ENCODE peak calls at places on chromosomes 12 and 14, in ten cellular contexts. W is heart right ventricle; E is neuronal stem cell; R is aorta; O is IMR-90; N is CD8-positive, alpha-beta memory T cell; G is kidney; L is GM23338; B is mucosa of descending colon; Q is tibial artery. K is an unnamed sample. For H3K4me1, the result is how much of the 10 kb centered on the place peaks cover.

GRCh38 chr12:122545855-122546254 is 18.8 kb downstream of the KNTC1 start:
- DNase-seq in W (no peak), E (no peak), R (no peak), O (no peak), N (no peak), G (no peak), L (no peak), B (no peak), Q (no peak), K (no peak)

GRCh38 chr12:123006977-123007376 is 26.5 kb downstream of the ARL6IP4 start:
- DNase-seq in W (no peak), E (no peak), R (no peak), O (peak), N (no peak), G (no peak), L (no peak), B (no peak), Q (no peak), K (no peak)

GRCh38 chr12:26126340-26127284 is 1.8 kb upstream of the BHLHE41 start:
- DNase-seq in W (peak), E (peak), R (peak), O (peak), N (no peak), G (peak), L (peak), B (peak), Q (peak), K (peak)

GRCh38 chr12:104381721-104382480 is 74.8 kb upstream of the CHST11 start:
- DNase-seq in W (peak), E (peak), R (peak), O (peak), N (peak), G (peak), L (peak), B (peak), Q (peak), K (peak)

GRCh38 chr14:20714593-20715250 is 26.2 kb downstream of the ANG start:
- DNase-seq in W (peak), E (no peak), R (peak), O (peak), N (no peak), G (peak), L (no peak), B (peak), Q (peak), K (no peak)

GRCh38 chr12:47397664-47398281 is 308.1 kb downstream of the RPAP3 start:
- DNase-seq in W (no peak), E (no peak), R (no peak), O (peak), N (peak), G (no peak), L (peak), B (no peak), Q (no peak), K (no peak)

GRCh38 chr12:99282086-99282485 is 365.5 kb upstream of the GARIN6 start:
- DNase-seq in W (no peak), E (no peak), R (no peak), O (no peak), N (no peak), G (no peak), L (no peak), B (no peak), Q (no peak), K (no peak)

GRCh38 chr14:63452796-63453195 is 90.4 kb downstream of the PPP2R5E start:
- DNase-seq in W (no peak), E (no peak), R (no peak), O (no peak), N (no peak), G (no peak), L (no peak), B (no peak), Q (no peak), K (no peak)

GRCh38 chr14:98711453-98711852 is 560.5 kb downstream of the BCL11B start:
- DNase-seq in W (no peak), E (no peak), R (no peak), O (no peak), N (no peak), G (no peak), L (no peak), B (no peak), Q (no peak), K (no peak)

GRCh38 chr12:115697341-115697740 is 580.2 kb downstream of the MED13L start:
- DNase-seq in W (no peak), E (no peak), R (no peak), O (no peak), N (no peak), G (no peak), L (no peak), B (no peak), Q (no peak), K (no peak)

GRCh38 chr12:81330480-81330879 is 252.6 kb downstream of the ACSS3 start:
- DNase-seq in W (no peak), E (no peak), R (no peak), O (no peak), N (no peak), G (no peak), L (peak), B (no peak), Q (no peak), K (no peak)

GRCh38 chr12:117380083-117380482 is 18.7 kb upstream of the NOS1 start:
- DNase-seq in W (no peak), E (no peak), R (peak), O (no peak), N (no peak), G (no peak), L (peak), B (no peak), Q (no peak), K (no peak)

GRCh38 chr12:117472983-117473382 is 111.6 kb upstream of the NOS1 start:
- DNase-seq in W (no peak), E (peak), R (no peak), O (no peak), N (no peak), G (no peak), L (peak), B (no peak), Q (no peak), K (no peak)

GRCh38 chr12:1594045-1594294 is 411 bp downstream of the FBXL14 start:
- DNase-seq in W (no peak), E (no peak), R (no peak), O (no peak), N (no peak), G (peak), L (peak), B (peak), Q (peak), K (peak)

GRCh38 chr14:24098927-24099813 is 5.1 kb downstream of the PCK2 start:
- DNase-seq in W (no peak), E (no peak), R (peak), O (no peak), N (no peak), G (peak), L (no peak), B (no peak), Q (no peak), K (no peak)

GRCh38 chr14:37472906-37473305 is 122.1 kb downstream of the FOXA1 start:
- DNase-seq in W (no peak), E (no peak), R (no peak), O (no peak), N (no peak), G (no peak), L (peak), B (no peak), Q (no peak), K (no peak)

GRCh38 chr12:27191531-27191930 is 52.6 kb upstream of the STK38L start:
- DNase-seq in W (no peak), E (no peak), R (no peak), O (no peak), N (no peak), G (no peak), L (no peak), B (no peak), Q (no peak), K (no peak)

GRCh38 chr14:64722842-64723447 is 18.7 kb downstream of the PLEKHG3 start:
- DNase-seq in W (no peak), E (no peak), R (peak), O (no peak), N (no peak), G (no peak), L (no peak), B (no peak), Q (no peak), K (peak)

GRCh38 chr12:132484891-132485441 is 5.0 kb upstream of the FBRSL1 start:
- DNase-seq in W (peak), E (no peak), R (no peak), O (no peak), N (no peak), G (peak), L (no peak), B (no peak), Q (no peak), K (no peak)

DNA sequence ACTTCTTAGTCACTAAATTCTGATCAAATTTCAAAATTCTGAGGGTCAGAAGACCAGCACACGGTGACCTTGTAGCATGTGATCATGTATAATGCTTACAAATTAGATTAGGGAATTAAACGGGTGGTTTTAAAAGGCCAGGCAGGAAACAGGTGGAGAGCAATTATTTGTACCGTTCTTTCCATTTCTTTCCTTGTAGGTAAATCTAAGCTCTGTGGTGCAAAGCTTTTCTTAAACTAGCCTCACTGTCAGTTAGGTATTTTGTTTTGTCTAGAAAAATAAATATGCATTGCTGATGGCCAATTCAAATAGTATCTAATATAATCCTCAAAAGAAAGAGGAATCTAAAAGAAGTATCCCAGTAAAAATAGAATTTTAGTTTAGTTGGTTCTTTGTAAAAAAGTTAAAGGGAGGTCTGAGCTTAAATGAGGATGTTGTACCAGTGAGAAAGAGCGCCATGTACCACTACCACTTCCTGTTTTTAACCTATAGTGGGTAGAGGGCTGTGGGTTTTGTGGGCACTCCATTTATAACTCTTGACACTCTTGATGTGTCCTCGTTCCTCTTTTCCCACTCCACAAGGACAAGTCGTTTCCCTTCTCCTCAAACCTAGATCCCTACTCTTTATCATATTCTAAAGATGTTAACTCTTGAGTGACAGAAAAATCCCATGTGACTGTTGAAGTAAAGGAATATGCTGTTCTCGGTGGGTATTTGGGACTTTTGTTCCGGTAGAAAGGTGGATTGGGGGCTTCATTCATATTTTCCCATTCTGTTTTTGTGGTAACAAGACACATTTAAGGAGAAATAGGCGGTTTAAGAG is 50.9 kb downstream of the SLC38A1 start:
- DNase-seq in W (no peak), E (no peak), R (no peak), O (no peak), N (peak), G (no peak), L (no peak), B (no peak), Q (peak), K (no peak)
- H3K4me1 ChIP-seq in W (under half), E (under half), R (under half), O (under half), N (half or more), G (under half), L (under half), B (under half), Q (under half), K (under half)

DNA sequence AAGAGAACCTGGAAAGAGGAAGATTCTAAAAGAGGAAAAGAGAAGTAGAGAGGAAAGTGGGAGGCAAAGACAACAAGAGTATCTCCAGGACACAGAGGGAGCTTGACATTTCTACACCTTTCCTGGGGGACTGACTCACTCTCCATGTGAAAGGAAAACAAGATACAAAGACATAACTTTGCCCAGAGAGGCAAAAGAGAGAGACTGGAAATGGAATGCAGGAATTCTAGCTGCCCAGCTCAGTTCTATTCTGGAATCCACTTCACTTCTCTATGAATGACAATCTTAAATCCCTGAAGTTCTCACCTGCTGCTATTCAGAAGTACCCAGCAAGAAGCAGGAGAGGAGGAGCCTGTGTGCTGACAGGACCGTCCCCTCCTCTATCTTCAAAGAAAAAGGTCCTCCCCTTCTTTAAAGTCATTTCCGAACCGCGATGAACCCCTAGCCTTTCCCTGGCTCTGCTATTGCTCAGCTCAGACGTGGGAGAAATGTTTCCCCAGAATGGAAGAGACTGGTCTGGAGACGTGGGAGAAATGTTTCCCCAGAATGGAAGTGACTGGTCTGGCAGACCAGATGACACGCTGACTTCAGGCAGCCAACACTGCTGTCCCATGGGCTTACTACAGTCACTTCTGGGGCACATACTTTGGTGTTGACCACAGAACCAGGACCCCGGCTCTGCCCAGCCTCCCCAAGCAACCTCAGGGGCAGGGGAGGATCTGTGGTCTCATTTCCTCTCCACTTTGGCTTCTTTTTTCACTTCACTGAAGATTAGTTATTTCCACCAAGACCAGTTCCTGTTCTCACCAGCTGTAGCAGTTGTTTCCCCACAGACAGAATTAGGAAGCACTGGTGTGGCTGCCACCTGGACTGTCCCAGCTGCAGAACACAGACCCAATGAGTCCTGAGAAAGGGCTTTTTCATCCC is 8.3 kb downstream of the FMNL3 start:
- DNase-seq in W (peak), E (no peak), R (no peak), O (peak), N (peak), G (peak), L (peak), B (no peak), Q (peak), K (no peak)
- H3K4me1 ChIP-seq in W (under half), E (under half), R (under half), O (under half), N (under half), G (under half), L (half or more), B (under half), Q (under half), K (under half)

GRCh38 chr14:77183896-77184295 is 2.3 kb downstream of the TMEM63C start:
- DNase-seq in W (no peak), E (no peak), R (no peak), O (no peak), N (no peak), G (no peak), L (no peak), B (no peak), Q (no peak), K (no peak)
- H3K4me1 ChIP-seq in W (under half), E (under half), R (under half), O (under half), N (under half), G (under half), L (under half), B (under half), Q (under half), K (under half)

GRCh38 chr12:93441111-93441616 is 583 bp downstream of the UBE2N start:
- DNase-seq in W (peak), E (peak), R (peak), O (peak), N (peak), G (peak), L (peak), B (peak), Q (no peak), K (no peak)
- H3K4me1 ChIP-seq in W (under half), E (under half), R (under half), O (under half), N (half or more), G (under half), L (under half), B (under half), Q (under half), K (under half)

GRCh38 chr14:68462683-68463082 is 330.2 kb downstream of the ZFP36L1 start:
- DNase-seq in W (no peak), E (no peak), R (no peak), O (no peak), N (no peak), G (no peak), L (no peak), B (no peak), Q (no peak), K (no peak)
- H3K4me1 ChIP-seq in W (under half), E (under half), R (under half), O (under half), N (under half), G (under half), L (under half), B (under half), Q (under half), K (half or more)

DNA sequence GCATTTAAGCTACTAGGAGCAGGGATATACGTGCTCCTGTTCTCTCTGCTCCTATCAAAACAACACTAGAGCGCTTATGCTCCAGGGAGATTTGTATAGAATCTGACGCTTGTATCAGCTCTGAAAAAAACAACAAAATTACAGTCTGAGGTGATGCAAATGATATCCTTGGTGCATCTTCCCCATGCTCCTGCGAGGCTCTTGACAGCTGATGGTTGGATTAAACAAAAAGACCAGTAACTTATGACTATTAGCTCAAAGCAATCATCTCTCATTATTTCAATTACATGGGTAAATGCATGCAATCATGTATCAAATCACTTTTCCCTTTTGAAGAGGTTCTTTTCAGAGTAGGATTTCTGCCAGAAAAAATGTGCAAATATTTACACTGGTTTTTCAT is 449.7 kb downstream of the FOXG1 start:
- DNase-seq in W (no peak), E (no peak), R (no peak), O (no peak), N (no peak), G (no peak), L (no peak), B (no peak), Q (no peak), K (no peak)
- H3K4me1 ChIP-seq in W (under half), E (under half), R (under half), O (under half), N (under half), G (under half), L (under half), B (under half), Q (under half), K (under half)

DNA sequence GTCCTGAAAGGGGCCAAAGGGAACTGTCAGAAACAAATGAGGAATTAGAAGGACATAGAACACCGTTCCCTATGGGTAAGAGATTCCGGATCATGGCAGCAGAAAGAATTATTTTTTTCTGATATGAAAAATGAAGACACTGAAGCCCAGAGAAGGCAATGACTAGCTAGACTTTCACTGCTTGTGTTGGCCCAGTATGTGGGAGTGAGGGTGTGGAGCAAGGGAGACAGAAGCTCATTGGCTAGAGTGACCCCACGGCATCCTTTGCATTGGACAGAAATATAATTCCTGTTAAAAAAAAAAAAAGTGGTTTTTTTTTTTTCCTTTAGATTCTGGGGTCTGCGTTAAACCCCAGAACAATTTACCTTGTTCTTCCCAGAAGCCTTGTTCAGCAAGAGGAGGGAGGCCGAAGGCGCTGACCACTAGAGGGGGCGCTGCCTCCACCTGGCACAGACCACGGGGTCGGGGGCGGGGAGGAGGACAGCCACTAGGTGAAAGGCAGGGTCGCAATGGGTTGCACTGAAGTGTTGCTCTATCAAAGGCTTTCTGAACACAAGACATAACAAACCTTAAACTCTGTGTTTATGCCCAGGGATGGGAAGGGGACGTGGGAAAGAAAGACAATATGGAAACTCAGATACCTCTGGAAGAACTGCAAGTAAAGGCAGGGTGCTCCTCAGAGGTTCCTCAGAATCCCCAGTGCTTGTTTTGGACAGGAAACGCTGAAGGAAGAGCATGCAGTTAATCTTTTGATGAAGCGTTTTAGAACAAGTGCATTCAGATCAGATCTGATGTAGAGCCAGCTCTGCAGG is 156.8 kb downstream of the KCNA5 start:
- DNase-seq in W (peak), E (peak), R (peak), O (peak), N (no peak), G (peak), L (peak), B (no peak), Q (peak), K (no peak)
- H3K4me1 ChIP-seq in W (under half), E (under half), R (under half), O (under half), N (under half), G (under half), L (under half), B (under half), Q (under half), K (under half)

DNA sequence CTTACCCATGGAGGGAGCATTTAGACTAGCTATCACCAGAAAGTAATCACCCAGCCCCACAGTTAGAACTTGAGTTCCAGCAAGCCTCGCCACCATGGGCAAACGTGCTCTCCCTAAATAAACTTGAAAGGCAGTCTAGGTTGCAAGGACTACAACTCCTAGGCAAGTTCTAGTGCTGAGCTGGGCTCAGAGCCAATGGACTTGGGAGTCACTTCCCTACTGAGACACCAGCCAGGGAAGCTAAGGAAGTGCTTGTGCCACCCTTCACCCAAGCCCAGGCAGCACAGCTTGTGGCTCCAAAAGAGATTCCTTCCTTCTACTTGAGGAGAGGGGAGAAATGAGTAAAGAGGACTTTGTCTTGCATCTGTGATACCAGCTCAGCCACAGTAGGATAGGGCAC is 57.9 kb downstream of the SLCO1A2 start:
- DNase-seq in W (no peak), E (no peak), R (no peak), O (no peak), N (no peak), G (peak), L (no peak), B (no peak), Q (no peak), K (no peak)
- H3K4me1 ChIP-seq in W (under half), E (under half), R (under half), O (under half), N (under half), G (under half), L (under half), B (under half), Q (under half), K (under half)

K was measured in RWPE2.